ENCODE peak calls at places on chromosomes 13 and 19, in eight cellular contexts. L is PC-9, C is WERI-Rb-1, R is uterus, X is SJSA1, H is prostate gland, Q is cardiac muscle cell, I is left lung. V is an unnamed sample.

GRCh38 chr13:87122551-87122950 is 548.6 kb upstream of the SLITRK5 start:
- DNase-seq in L (no peak), C (no peak), R (no peak), X (no peak), H (no peak), Q (no peak), I (no peak), V (no peak)

GRCh38 chr13:38713046-38713445 is 26.2 kb downstream of the FREM2 start:
- DNase-seq in L (no peak), C (no peak), R (no peak), X (no peak), H (no peak), Q (no peak), I (no peak), V (no peak)

GRCh38 chr19:19474950-19475781 is 40.2 kb downstream of the TSSK6 start:
- DNase-seq in L (no peak), C (no peak), R (no peak), X (no peak), H (no peak), Q (no peak), I (no peak), V (no peak)

GRCh38 chr19:18672044-18672451 is 11.4 kb upstream of the CRTC1 start:
- DNase-seq in L (no peak), C (no peak), R (peak), X (no peak), H (no peak), Q (no peak), I (no peak), V (no peak)

GRCh38 chr19:13206581-13206980 is 56.4 kb downstream of the IER2 start:
- DNase-seq in L (no peak), C (no peak), R (no peak), X (no peak), H (no peak), Q (no peak), I (no peak), V (no peak)

GRCh38 chr19:53552001-53552721 is 14.2 kb downstream of the ZNF331 start:
- DNase-seq in L (no peak), C (no peak), R (no peak), X (no peak), H (no peak), Q (no peak), I (no peak), V (no peak)

GRCh38 chr19:8577247-8577646 is at the start of gene MYO1F:
- DNase-seq in L (no peak), C (no peak), R (no peak), X (no peak), H (no peak), Q (no peak), I (peak), V (no peak)

GRCh38 chr19:38266070-38266469 is 1.7 kb downstream of the SPINT2 start:
- DNase-seq in L (peak), C (peak), R (no peak), X (no peak), H (no peak), Q (no peak), I (peak), V (no peak)

GRCh38 chr13:38803566-38803965 is 116.7 kb downstream of the FREM2 start:
- DNase-seq in L (no peak), C (no peak), R (no peak), X (no peak), H (no peak), Q (no peak), I (no peak), V (no peak)

GRCh38 chr13:76293346-76293745 is 592.9 kb downstream of the KCTD12 start:
- DNase-seq in L (no peak), C (no peak), R (no peak), X (no peak), H (no peak), Q (no peak), I (no peak), V (no peak)

GRCh38 chr13:83819611-83820010 is 62.7 kb downstream of the SLITRK1 start:
- DNase-seq in L (no peak), C (no peak), R (no peak), X (no peak), H (no peak), Q (no peak), I (no peak), V (no peak)

GRCh38 chr13:59666504-59666903 is 497.2 kb downstream of the DIAPH3 start:
- DNase-seq in L (no peak), C (no peak), R (no peak), X (no peak), H (no peak), Q (no peak), I (no peak), V (no peak)

GRCh38 chr19:1258707-1259205 is 10.4 kb downstream of the MIDN start:
- DNase-seq in L (no peak), C (no peak), R (no peak), X (no peak), H (no peak), Q (no peak), I (no peak), V (no peak)

GRCh38 chr19:1258161-1258492 is 9.7 kb downstream of the MIDN start:
- DNase-seq in L (no peak), C (no peak), R (no peak), X (no peak), H (no peak), Q (no peak), I (no peak), V (no peak)

GRCh38 chr19:1260749-1261511 is 8.2 kb upstream of the CIRBP start:
- DNase-seq in L (peak), C (peak), R (peak), X (peak), H (peak), Q (peak), I (peak), V (peak)

GRCh38 chr19:1259873-1260748 is 9.0 kb upstream of the CIRBP start:
- DNase-seq in L (peak), C (no peak), R (no peak), X (no peak), H (no peak), Q (no peak), I (peak), V (no peak)

DNA sequence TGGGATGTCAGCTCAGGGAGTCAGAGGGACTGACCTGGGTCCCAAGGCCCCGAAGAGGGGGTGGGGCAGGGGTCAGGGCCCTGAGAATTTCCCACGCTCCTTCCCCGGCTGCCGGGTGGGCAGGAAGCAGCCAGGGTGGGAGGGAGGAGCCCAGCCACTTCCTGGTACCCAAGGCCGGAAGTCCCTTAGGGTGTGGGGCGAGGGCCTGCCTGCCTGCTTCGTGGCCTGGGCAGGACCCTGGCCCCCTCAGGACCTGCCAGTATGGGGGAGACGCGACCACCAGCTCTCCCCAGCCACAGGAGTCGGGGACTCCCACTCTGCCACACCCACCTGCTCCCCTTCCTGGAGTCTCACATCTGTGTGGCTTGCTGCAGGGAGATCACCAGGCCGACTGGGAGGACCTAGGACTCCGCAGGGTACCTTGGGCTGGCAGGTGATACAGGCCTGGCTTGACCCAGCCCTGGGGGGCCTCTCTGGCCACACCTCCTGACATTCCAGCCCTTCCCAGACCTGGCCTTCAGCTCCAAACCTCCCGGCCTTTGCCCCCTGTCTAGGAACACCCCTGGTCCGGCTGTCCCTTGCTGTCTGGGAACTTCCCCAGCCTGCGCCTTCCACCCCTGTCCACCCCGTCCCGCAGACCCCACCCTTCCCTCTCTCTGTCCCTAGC is 9.8 kb upstream of the CIRBP start:
- DNase-seq in L (peak), C (peak), R (peak), X (peak), H (peak), Q (no peak), I (peak), V (no peak)
- H3K27ac ChIP-seq in L (peak), C (peak), R (peak), X (peak), H (peak), Q (peak), I (peak), V (peak)

GRCh38 chr19:29945433-29945832 is 3.4 kb downstream of the URI1 start:
- DNase-seq in L (no peak), C (no peak), R (no peak), X (no peak), H (no peak), Q (no peak), I (no peak), V (no peak)
- H3K4me3 ChIP-seq in L (no peak), C (no peak), R (no peak), X (no peak), H (no peak), Q (no peak), I (no peak), V (no peak)

GRCh38 chr19:3573858-3574637 is 1.3 kb downstream of the HMG20B start:
- DNase-seq in L (peak), C (peak), R (peak), X (peak), H (peak), Q (peak), I (peak), V (peak)

GRCh38 chr19:3572132-3572854 is 451 bp upstream of the HMG20B start:
- DNase-seq in L (peak), C (peak), R (peak), X (peak), H (peak), Q (peak), I (peak), V (peak)

GRCh38 chr19:3573162-3573857 is 566 bp downstream of the HMG20B start:
- DNase-seq in L (no peak), C (no peak), R (no peak), X (no peak), H (no peak), Q (peak), I (no peak), V (no peak)

GRCh38 chr19:3572855-3573161 is at the start of gene HMG20B:
- DNase-seq in L (no peak), C (no peak), R (no peak), X (no peak), H (no peak), Q (no peak), I (no peak), V (no peak)

GRCh38 chr19:3570619-3571018 is 2.1 kb upstream of the HMG20B start:
- DNase-seq in L (no peak), C (no peak), R (no peak), X (no peak), H (no peak), Q (no peak), I (no peak), V (peak)
- H3K27ac ChIP-seq in L (no peak), C (no peak), R (no peak), X (no peak), H (no peak), Q (no peak), I (no peak), V (peak)

DNA sequence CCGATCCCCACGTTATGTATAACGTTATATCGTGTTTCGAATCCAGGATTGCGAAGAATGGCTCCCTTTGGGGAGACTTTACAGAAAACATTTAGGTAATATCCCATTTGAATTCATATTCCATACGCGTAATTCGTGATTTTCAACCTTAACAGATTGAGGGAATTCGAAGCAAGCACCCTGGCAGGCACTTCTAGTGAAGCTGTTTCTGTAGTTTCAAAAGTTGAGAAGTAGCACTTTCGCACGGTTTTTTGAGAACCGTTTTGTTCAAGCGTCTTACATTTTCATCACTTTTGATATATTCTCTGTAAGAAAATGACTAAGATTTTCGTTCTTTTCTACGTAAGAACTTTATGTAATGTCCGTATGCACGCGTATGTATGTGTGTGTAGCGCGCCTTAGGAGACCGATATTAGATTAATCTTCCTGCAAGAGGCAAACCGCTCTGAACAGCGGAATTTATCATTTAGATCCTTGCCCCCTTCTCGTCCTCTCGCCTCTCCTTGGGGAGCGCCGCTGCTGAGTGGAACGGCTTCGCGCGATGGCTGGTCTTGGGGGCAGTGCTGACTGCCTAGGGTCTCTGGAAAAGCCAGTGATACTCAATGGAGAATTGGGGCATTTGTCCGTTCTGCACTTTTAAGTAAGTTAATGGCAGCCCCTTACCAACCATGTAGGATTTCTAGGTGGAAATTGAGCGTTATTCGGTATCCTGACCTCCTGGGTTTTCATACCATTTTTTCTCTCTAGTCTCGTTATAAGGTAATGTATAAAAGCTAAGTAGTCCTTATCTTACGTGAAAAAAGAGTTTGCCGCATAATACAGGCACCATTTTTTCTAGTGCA is 4.8 kb downstream of the MAB21L1 start:
- DNase-seq in L (no peak), C (peak), R (no peak), X (no peak), H (no peak), Q (peak), I (no peak), V (no peak)
- H3K4me3 ChIP-seq in L (no peak), C (peak), R (no peak), X (peak), H (peak), Q (peak), I (no peak), V (peak)